ENCODE peak calls at places on chromosomes 4 and X, in five cellular contexts. One of them, this sample, is unnamed.

GRCh38 chr4:140186651-140187315 is 32.8 kb upstream of the MAML3 start:
- DNase-seq in mucosa of descending colon: peak; percentile 64
- DNase-seq in RWPE1: peak; percentile 87
- DNase-seq in HepG2: no peak
- DNase-seq in fibroblast of mammary gland: peak; percentile 69
- DNase-seq in this sample: no peak

GRCh38 chrX:155259752-155260151 is 4.5 kb downstream of the RAB39B start:
- DNase-seq in mucosa of descending colon: no peak
- DNase-seq in RWPE1: no peak
- DNase-seq in HepG2: no peak
- DNase-seq in fibroblast of mammary gland: no peak
- DNase-seq in this sample: no peak

GRCh38 chrX:16712116-16712824 is at the start of gene CTPS2:
- DNase-seq in mucosa of descending colon: peak; percentile 79
- DNase-seq in RWPE1: peak; percentile 64
- DNase-seq in HepG2: peak; percentile 39
- DNase-seq in fibroblast of mammary gland: peak; percentile 59
- DNase-seq in this sample: peak; percentile 58

GRCh38 chrX:129653181-129653984 is 1.4 kb downstream of the APLN start:
- DNase-seq in mucosa of descending colon: no peak
- DNase-seq in RWPE1: no peak
- DNase-seq in HepG2: no peak
- DNase-seq in fibroblast of mammary gland: no peak
- DNase-seq in this sample: no peak

GRCh38 chrX:154603438-154604430 is 15.3 kb downstream of the CTAG1B start:
- DNase-seq in mucosa of descending colon: no peak
- DNase-seq in RWPE1: peak; percentile 65
- DNase-seq in HepG2: no peak
- DNase-seq in fibroblast of mammary gland: peak; percentile 58
- DNase-seq in this sample: no peak

GRCh38 chr4:43233321-43233720 is 340.8 kb downstream of the GRXCR1 start:
- DNase-seq in mucosa of descending colon: no peak
- DNase-seq in RWPE1: no peak
- DNase-seq in HepG2: no peak
- DNase-seq in fibroblast of mammary gland: no peak
- DNase-seq in this sample: no peak

GRCh38 chrX:104929324-104929723 is 291.2 kb downstream of the TEX13A start:
- DNase-seq in mucosa of descending colon: no peak
- DNase-seq in RWPE1: no peak
- DNase-seq in HepG2: no peak
- DNase-seq in fibroblast of mammary gland: no peak
- DNase-seq in this sample: no peak

GRCh38 chr4:41590591-41590990 is 52.6 kb downstream of the LIMCH1 start:
- DNase-seq in mucosa of descending colon: no peak
- DNase-seq in RWPE1: no peak
- DNase-seq in HepG2: no peak
- DNase-seq in fibroblast of mammary gland: no peak
- DNase-seq in this sample: peak; percentile 18

GRCh38 chrX:65502618-65503017 is 32.0 kb downstream of the LAS1L start:
- DNase-seq in mucosa of descending colon: no peak
- DNase-seq in RWPE1: no peak
- DNase-seq in HepG2: no peak
- DNase-seq in fibroblast of mammary gland: no peak
- DNase-seq in this sample: no peak

GRCh38 chrX:9899640-9900075 is 67.5 kb upstream of the CLDN34 start:
- DNase-seq in mucosa of descending colon: no peak
- DNase-seq in RWPE1: no peak
- DNase-seq in HepG2: no peak
- DNase-seq in fibroblast of mammary gland: peak; percentile 58
- DNase-seq in this sample: no peak

GRCh38 chr4:183987987-183988392 is 82.9 kb downstream of the STOX2 start:
- DNase-seq in mucosa of descending colon: peak; percentile 54
- DNase-seq in RWPE1: peak; percentile 72
- DNase-seq in HepG2: peak; percentile 7
- DNase-seq in fibroblast of mammary gland: peak; percentile 89
- DNase-seq in this sample: no peak

GRCh38 chrX:115564243-115564642 is 3.3 kb downstream of the PLS3 start:
- DNase-seq in mucosa of descending colon: no peak
- DNase-seq in RWPE1: no peak
- DNase-seq in HepG2: peak; percentile 10
- DNase-seq in fibroblast of mammary gland: no peak
- DNase-seq in this sample: no peak

GRCh38 chrX:110180176-110180927 is 137.5 kb downstream of the AMMECR1 start:
- DNase-seq in mucosa of descending colon: no peak
- DNase-seq in RWPE1: peak; percentile 66
- DNase-seq in HepG2: no peak
- DNase-seq in fibroblast of mammary gland: peak; percentile 89
- DNase-seq in this sample: no peak

GRCh38 chr4:57448452-57448851 is 338.3 kb upstream of the IGFBP7 start:
- DNase-seq in mucosa of descending colon: no peak
- DNase-seq in RWPE1: no peak
- DNase-seq in HepG2: no peak
- DNase-seq in fibroblast of mammary gland: no peak
- DNase-seq in this sample: no peak

DNA sequence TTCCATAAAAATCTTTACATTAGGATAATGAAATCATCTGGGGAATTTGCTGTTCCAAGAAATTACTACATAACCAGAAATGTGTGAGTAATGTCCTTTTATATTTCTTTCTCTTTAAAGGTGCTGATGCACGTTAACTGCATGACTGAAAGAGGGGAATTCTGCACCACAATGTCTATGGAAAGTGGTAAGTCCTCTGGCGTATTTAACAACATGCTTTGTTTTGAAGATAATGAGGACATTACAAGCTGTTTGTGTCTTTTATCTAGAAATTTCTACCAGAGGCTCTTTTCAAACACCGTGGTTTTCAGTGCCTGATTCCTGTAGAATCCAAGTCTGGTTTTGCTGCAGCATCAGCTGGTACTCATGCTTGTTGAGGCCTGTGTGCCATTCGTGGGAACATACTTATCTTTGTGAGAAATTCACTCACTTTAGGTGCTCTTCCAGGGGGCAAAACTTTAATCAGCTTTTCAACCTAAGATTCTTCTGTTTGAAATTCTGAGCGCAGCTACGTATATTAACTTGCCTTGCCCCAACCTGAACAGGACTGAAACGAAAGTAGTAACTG is 257.2 kb downstream of the PDHA2 start:
- DNase-seq in mucosa of descending colon: no peak
- DNase-seq in RWPE1: peak; percentile 29
- DNase-seq in HepG2: no peak
- DNase-seq in fibroblast of mammary gland: no peak
- DNase-seq in this sample: no peak
- TF ChIP-seq CTCF in mucosa of descending colon: no peak
- TF ChIP-seq CTCF in RWPE1: no peak
- TF ChIP-seq CTCF in HepG2: no peak
- TF ChIP-seq CTCF in fibroblast of mammary gland: no peak
- TF ChIP-seq CTCF in this sample: no peak

GRCh38 chr4:99201687-99202086 is 17.4 kb downstream of the ADH6 start:
- DNase-seq in mucosa of descending colon: no peak
- DNase-seq in RWPE1: no peak
- DNase-seq in HepG2: no peak
- DNase-seq in fibroblast of mammary gland: peak; percentile 73
- DNase-seq in this sample: no peak
- TF ChIP-seq CTCF in mucosa of descending colon: no peak
- TF ChIP-seq CTCF in RWPE1: no peak
- TF ChIP-seq CTCF in HepG2: no peak
- TF ChIP-seq CTCF in fibroblast of mammary gland: peak; percentile 41
- TF ChIP-seq CTCF in this sample: no peak

GRCh38 chr4:158053801-158054200 is 119.0 kb downstream of the GASK1B start:
- DNase-seq in mucosa of descending colon: no peak
- DNase-seq in RWPE1: no peak
- DNase-seq in HepG2: no peak
- DNase-seq in fibroblast of mammary gland: no peak
- DNase-seq in this sample: no peak

GRCh38 chr4:158050942-158051341 is 121.9 kb downstream of the GASK1B start:
- DNase-seq in mucosa of descending colon: no peak
- DNase-seq in RWPE1: no peak
- DNase-seq in HepG2: no peak
- DNase-seq in fibroblast of mammary gland: no peak
- DNase-seq in this sample: no peak

GRCh38 chr4:158055668-158056067 is 117.2 kb downstream of the GASK1B start:
- DNase-seq in mucosa of descending colon: no peak
- DNase-seq in RWPE1: no peak
- DNase-seq in HepG2: no peak
- DNase-seq in fibroblast of mammary gland: peak; percentile 27
- DNase-seq in this sample: no peak

GRCh38 chr4:158053086-158053485 is 119.7 kb downstream of the GASK1B start:
- DNase-seq in mucosa of descending colon: no peak
- DNase-seq in RWPE1: no peak
- DNase-seq in HepG2: no peak
- DNase-seq in fibroblast of mammary gland: no peak
- DNase-seq in this sample: no peak

DNA sequence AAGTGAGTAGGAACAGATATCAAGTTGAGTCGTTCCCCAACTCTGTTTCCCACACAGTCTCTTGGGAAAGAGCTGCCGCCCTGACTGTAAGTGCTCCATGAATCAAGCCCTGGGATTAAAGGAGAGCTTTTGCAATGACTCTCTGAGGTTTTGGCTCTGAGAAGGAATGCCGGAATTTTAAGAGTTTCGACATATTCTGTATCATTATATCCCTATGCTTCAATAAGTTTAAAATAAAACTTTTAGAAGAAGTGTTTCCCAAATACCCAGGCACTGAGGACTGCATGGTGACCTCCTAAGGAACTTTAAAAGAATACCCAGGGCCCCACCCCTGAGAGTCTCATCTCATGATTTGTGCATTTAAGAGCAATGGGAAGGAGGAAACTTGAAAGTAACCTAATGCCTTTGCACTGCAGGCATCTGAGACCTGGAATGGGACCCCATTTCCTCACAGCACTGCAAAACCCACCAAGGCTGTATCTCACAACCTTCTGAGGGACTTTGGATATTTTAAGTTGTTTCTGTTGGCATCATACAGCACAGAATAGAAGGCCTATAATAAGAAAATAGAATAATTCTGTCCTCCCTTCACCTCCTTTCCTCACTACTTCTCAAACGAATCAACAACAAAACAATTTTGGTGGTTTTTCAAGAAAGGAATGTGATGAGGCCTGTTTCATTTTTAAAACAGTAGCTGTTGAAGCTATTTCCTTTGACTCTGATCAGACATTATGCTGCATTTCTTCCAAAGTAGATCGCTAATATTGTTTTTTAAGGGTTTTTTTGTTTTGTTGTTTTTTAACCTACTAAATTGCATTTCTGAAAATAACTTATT is 121.2 kb downstream of the GASK1B start:
- DNase-seq in mucosa of descending colon: no peak
- DNase-seq in RWPE1: no peak
- DNase-seq in HepG2: no peak
- DNase-seq in fibroblast of mammary gland: peak; percentile 97
- DNase-seq in this sample: no peak
- TF ChIP-seq CTCF in mucosa of descending colon: no peak
- TF ChIP-seq CTCF in RWPE1: no peak
- TF ChIP-seq CTCF in HepG2: no peak
- TF ChIP-seq CTCF in fibroblast of mammary gland: no peak
- TF ChIP-seq CTCF in this sample: no peak

GRCh38 chrX:132592880-132593279 is 104.0 kb upstream of the MBNL3 start:
- DNase-seq in mucosa of descending colon: no peak
- DNase-seq in RWPE1: no peak
- DNase-seq in HepG2: peak; percentile 39
- DNase-seq in fibroblast of mammary gland: peak; percentile 15
- DNase-seq in this sample: no peak
- TF ChIP-seq CTCF in mucosa of descending colon: no peak
- TF ChIP-seq CTCF in RWPE1: no peak
- TF ChIP-seq CTCF in HepG2: peak; percentile 65
- TF ChIP-seq CTCF in fibroblast of mammary gland: peak; percentile 35
- TF ChIP-seq CTCF in this sample: no peak

GRCh38 chrX:41332408-41332987 is 1.5 kb upstream of the DDX3X start:
- DNase-seq in mucosa of descending colon: no peak
- DNase-seq in RWPE1: peak; percentile 19
- DNase-seq in HepG2: no peak
- DNase-seq in fibroblast of mammary gland: no peak
- DNase-seq in this sample: no peak
- TF ChIP-seq CTCF in mucosa of descending colon: no peak
- TF ChIP-seq CTCF in RWPE1: no peak
- TF ChIP-seq CTCF in HepG2: no peak
- TF ChIP-seq CTCF in fibroblast of mammary gland: no peak
- TF ChIP-seq CTCF in this sample: no peak

DNA sequence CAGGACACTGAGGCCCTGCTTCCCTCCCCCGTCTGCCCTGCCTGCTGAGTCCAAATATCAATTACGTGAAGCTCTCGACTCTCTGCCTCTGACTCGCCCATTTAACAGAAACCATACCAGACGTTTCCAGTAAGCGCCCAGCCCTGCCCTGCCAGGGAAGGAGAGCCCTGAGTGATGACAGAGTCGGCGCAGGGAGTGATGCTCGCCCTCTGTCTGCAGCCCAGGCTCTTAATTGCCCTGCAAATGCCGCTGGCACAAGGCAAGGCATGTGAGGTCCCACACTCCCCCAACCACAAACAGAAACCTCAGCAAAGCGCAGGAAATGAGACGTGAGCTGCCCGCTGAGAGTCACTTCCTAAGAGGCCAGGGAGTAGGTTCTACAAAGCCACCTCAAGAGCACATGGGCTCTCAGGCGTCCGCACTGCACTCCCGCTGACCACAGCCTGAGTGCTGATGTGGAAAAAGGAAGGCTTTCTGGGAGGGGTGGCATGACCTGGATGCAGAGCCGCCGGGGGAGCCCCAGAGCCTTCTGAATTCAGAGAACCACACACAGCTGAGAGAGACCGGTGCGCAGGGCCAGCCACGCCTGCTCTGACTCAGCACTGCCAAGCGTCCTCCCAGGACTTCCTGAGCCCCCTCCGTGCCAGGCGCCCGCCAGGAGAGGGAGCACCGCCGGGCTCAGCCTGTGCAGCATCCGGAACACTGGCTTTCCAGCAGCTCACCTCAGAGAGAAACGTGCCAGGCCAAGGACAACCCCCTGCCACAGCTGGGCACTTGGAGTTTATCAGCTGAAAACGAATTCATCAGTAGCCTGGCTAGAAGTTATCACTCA is 5.3 kb downstream of the ZFYVE28 start:
- DNase-seq in mucosa of descending colon: peak; percentile 91
- DNase-seq in RWPE1: peak; percentile 79
- DNase-seq in HepG2: peak; percentile 70
- DNase-seq in fibroblast of mammary gland: peak; percentile 86
- DNase-seq in this sample: peak; percentile 55
- TF ChIP-seq CTCF in mucosa of descending colon: peak; percentile 48
- TF ChIP-seq CTCF in RWPE1: peak; percentile 71
- TF ChIP-seq CTCF in HepG2: peak; percentile 74
- TF ChIP-seq CTCF in fibroblast of mammary gland: peak; percentile 43
- TF ChIP-seq CTCF in this sample: no peak